ENCODE peak calls at places on chromosomes 4 and X, in four cellular contexts. C is IMR-90, B is GM12878, V is K562. R is an unnamed sample.

GRCh38 chr4:162497564-162498167 is 333.9 kb upstream of the FSTL5 start:
- DNase-seq in C (peak), B (no peak), V (peak), R (no peak)

GRCh38 chr4:54961357-54961975 is 163.9 kb downstream of the KDR start:
- DNase-seq in C (peak), B (no peak), V (peak), R (no peak)

GRCh38 chrX:8897259-8897658 is 96.1 kb upstream of the FAM9A start:
- DNase-seq in C (peak), B (no peak), V (no peak), R (no peak)

GRCh38 chr4:19014594-19014993 is 993.0 kb upstream of the LCORL start:
- DNase-seq in C (no peak), B (no peak), V (no peak), R (no peak)

GRCh38 chrX:20500949-20501348 is 234.2 kb upstream of the RPS6KA3 start:
- DNase-seq in C (no peak), B (no peak), V (no peak), R (no peak)

GRCh38 chr4:80136238-80136637 is 61.1 kb upstream of the PRDM8 start:
- DNase-seq in C (no peak), B (no peak), V (no peak), R (no peak)

GRCh38 chr4:137609693-137610450 is 77.6 kb upstream of the PCDH18 start:
- DNase-seq in C (peak), B (no peak), V (no peak), R (no peak)

GRCh38 chr4:42555828-42556227 is 101.1 kb downstream of the ATP8A1 start:
- DNase-seq in C (no peak), B (no peak), V (no peak), R (no peak)

GRCh38 chr4:7647932-7648812 is 213.4 kb upstream of the PSAPL1 start:
- DNase-seq in C (peak), B (no peak), V (peak), R (no peak)

GRCh38 chr4:77110707-77111106 is 34.9 kb upstream of the CCNI start:
- DNase-seq in C (no peak), B (no peak), V (no peak), R (no peak)

GRCh38 chrX:150509703-150510102 is 58.7 kb upstream of the MTM1 start:
- DNase-seq in C (no peak), B (no peak), V (no peak), R (no peak)

GRCh38 chrX:47112316-47112954 is 32.1 kb downstream of the NDUFB11 start:
- DNase-seq in C (no peak), B (no peak), V (no peak), R (no peak)

GRCh38 chr4:94525993-94526740 is 74.4 kb downstream of the PDLIM5 start:
- DNase-seq in C (peak), B (no peak), V (no peak), R (no peak)

GRCh38 chr4:33626242-33626641 is 2618.1 kb downstream of the ARAP2 start:
- DNase-seq in C (no peak), B (no peak), V (no peak), R (no peak)

GRCh38 chr4:140374130-140374477 is 658 bp downstream of the SCOC start:
- DNase-seq in C (no peak), B (no peak), V (no peak), R (no peak)

GRCh38 chr4:20512053-20512810 is 188.0 kb upstream of the PACRGL start:
- DNase-seq in C (no peak), B (no peak), V (no peak), R (no peak)

GRCh38 chr4:26028793-26029511 is 114.9 kb downstream of the SMIM20 start:
- DNase-seq in C (peak), B (no peak), V (peak), R (peak)

GRCh38 chr4:2289311-2289954 is 27.5 kb upstream of the MXD4 start:
- DNase-seq in C (no peak), B (no peak), V (no peak), R (no peak)

GRCh38 chr4:139665690-139666529 is at the start of gene MGST2:
- DNase-seq in C (peak), B (no peak), V (peak), R (no peak)

GRCh38 chr4:113908829-113909228 is 70.6 kb downstream of the ARSJ start:
- DNase-seq in C (no peak), B (no peak), V (no peak), R (no peak)

GRCh38 chr4:98657531-98658286 is 702 bp downstream of the TSPAN5 start:
- DNase-seq in C (peak), B (no peak), V (no peak), R (peak)

GRCh38 chr4:53863163-53863562 is 201.2 kb downstream of the CHIC2 start:
- DNase-seq in C (peak), B (no peak), V (no peak), R (no peak)

GRCh38 chrX:43717161-43717560 is 61.1 kb downstream of the MAOA start:
- DNase-seq in C (no peak), B (no peak), V (no peak), R (no peak)

GRCh38 chr4:93788712-93789111 is 39.8 kb upstream of the ATOH1 start:
- DNase-seq in C (peak), B (no peak), V (peak), R (no peak)

GRCh38 chr4:109989618-109990017 is 76.9 kb downstream of the EGF start:
- DNase-seq in C (no peak), B (no peak), V (no peak), R (no peak)

GRCh38 chr4:187362937-187363336 is 632.6 kb upstream of the ZFP42 start:
- DNase-seq in C (no peak), B (no peak), V (no peak), R (no peak)

GRCh38 chrX:73830489-73831414 is 267.8 kb downstream of the CHIC1 start:
- DNase-seq in C (no peak), B (no peak), V (no peak), R (no peak)
- TF ChIP-seq CHD1 in C (no peak), B (no peak), V (no peak), R (no peak)

GRCh38 chr4:82784615-82785247 is 13.9 kb downstream of the SCD5 start:
- DNase-seq in C (peak), B (no peak), V (no peak), R (no peak)

GRCh38 chr4:82786004-82786400 is 12.6 kb downstream of the SCD5 start:
- DNase-seq in C (no peak), B (no peak), V (no peak), R (no peak)

GRCh38 chr4:82786794-82787193 is 11.8 kb downstream of the SCD5 start:
- DNase-seq in C (no peak), B (no peak), V (no peak), R (no peak)

GRCh38 chr4:82787342-82787741 is 11.3 kb downstream of the SCD5 start:
- DNase-seq in C (no peak), B (no peak), V (no peak), R (no peak)

DNA sequence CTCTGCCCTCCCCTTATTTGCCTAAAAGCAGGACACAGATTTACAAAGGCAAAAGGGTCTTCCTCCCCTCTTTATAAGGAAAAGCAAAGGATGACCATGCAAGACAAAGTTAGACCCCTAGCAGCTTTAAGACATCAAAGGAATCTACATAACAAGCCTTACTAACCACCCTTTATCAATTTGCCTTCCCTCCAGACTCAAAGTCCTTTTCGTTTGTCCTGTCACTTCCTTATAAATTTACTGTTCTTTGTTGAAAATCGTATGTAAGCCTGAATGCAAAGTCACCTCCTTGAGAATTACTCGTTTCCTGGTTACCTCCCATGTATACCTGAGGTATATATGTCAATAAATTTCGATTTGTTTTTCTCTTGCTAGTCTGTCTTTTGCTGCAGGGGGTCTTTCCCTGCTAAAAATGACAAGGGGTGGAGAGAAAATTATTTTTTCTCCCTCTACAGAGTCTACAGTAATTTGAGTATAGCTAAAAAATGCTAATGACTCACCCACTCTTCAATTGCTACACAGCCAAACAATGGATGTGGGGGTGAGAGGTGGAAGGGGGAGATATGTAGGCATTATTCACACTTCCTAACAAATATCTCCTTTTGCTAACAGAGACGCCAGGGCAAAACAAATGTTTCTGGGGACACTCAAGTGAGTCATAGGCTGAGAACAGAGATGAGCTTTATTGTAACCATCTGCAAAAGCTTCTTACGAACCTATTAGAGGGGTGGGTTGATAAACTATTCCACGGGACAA is 13.2 kb downstream of the SCD5 start:
- DNase-seq in C (peak), B (no peak), V (no peak), R (no peak)
- TF ChIP-seq CHD1 in C (no peak), B (no peak), V (no peak), R (no peak)

GRCh38 chrX:141469469-141469868 is 115.1 kb downstream of the SPANXA1 start:
- DNase-seq in C (peak), B (no peak), V (no peak), R (no peak)
- TF ChIP-seq CHD1 in C (no peak), B (no peak), V (no peak), R (no peak)

DNA sequence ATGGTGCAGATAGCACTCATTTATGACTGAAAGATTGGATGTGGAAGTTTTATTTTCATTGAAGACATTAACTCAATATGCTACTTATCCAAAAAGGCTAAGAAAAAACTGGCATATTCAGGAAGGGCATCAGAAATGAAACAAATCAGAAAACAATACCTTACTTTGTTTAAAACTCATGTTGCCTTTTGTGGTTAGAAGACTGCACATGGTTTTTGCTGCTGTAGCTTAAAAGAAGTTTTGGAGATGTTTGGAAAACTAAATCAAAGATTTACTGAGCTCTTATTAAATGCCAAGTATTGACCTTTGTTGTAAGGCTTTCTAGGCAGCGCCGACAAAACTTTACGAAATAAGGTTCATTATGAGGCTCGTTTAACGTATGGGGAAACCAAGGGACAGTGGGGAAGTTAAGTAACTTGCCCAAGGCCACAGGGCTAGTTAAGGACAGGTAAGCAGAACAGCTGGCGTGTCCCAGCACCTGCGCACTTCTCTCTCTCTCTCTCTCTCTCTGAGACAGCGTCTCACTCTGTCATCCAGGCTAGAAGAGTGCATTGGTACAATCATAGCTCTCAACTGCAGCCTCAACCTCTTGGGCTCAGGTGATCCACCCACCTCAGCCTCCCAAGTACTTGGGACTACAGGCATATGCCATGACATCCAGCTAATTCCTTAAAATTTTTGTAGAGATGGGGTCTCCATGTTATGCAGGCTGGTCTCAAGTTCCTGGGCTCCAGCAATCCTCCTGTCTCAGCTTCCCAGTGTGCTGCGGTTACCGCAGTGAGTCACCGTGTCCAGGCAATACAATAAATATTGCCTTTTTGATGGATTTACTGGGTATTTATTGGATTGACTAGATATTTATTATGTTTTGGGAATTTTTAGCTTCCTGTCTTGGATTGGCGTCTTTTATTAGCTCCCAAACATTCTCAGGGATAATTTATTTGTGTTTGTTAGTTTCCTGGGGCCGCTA is 16.1 kb downstream of the LRP2BP start:
- DNase-seq in C (no peak), B (no peak), V (no peak), R (no peak)
- TF ChIP-seq CHD1 in C (no peak), B (no peak), V (no peak), R (no peak)

GRCh38 chr4:123299212-123299651 is 97.4 kb upstream of the SPRY1 start:
- DNase-seq in C (peak), B (no peak), V (no peak), R (no peak)
- TF ChIP-seq CHD1 in C (no peak), B (no peak), V (no peak), R (no peak)

GRCh38 chrX:103155201-103155600 is 59.7 kb upstream of the BEX4 start:
- DNase-seq in C (peak), B (no peak), V (no peak), R (no peak)
- TF ChIP-seq CHD1 in C (no peak), B (no peak), V (no peak), R (no peak)

GRCh38 chr4:172791841-172792240 is 376.8 kb upstream of the GALNT7 start:
- DNase-seq in C (no peak), B (no peak), V (no peak), R (no peak)
- TF ChIP-seq CHD1 in C (no peak), B (no peak), V (no peak), R (no peak)

GRCh38 chr4:37767546-37767945 is 58.9 kb upstream of the PGM2 start:
- DNase-seq in C (peak), B (no peak), V (no peak), R (no peak)
- TF ChIP-seq CHD1 in C (no peak), B (no peak), V (no peak), R (no peak)

R was measured in H1.